ENCODE peak calls at places on chromosome 7, in nine cellular contexts. One of them, this sample, is unnamed.

GRCh38 chr7:157523371-157523765 is 186.6 kb downstream of the DNAJB6 start:
- DNase-seq in CD4-positive, alpha-beta memory T cell: no peak
- DNase-seq in ureter: peak; percentile 18
- DNase-seq in B cell: no peak
- DNase-seq in D341Med: no peak
- DNase-seq in WTC11: no peak
- DNase-seq in lung: no peak
- DNase-seq in neural crest cell: no peak
- DNase-seq in stimulated activated CD8-positive, alpha-beta memory T cell treated with anti-CD3 and anti-CD28 coated beads, Interleukin-2, amount 100 ng/mL, for 1 hour: no peak
- DNase-seq in this sample: no peak

GRCh38 chr7:157193274-157193673 is 54.5 kb downstream of the UBE3C start:
- DNase-seq in stimulated activated CD8-positive, alpha-beta memory T cell treated with anti-CD3 and anti-CD28 coated beads, Interleukin-2, amount 100 ng/mL, for 1 hour: no peak
- DNase-seq in lung: no peak
- DNase-seq in ureter: no peak
- DNase-seq in B cell: no peak
- DNase-seq in CD4-positive, alpha-beta memory T cell: no peak
- DNase-seq in neural crest cell: no peak
- DNase-seq in WTC11: no peak
- DNase-seq in D341Med: no peak
- DNase-seq in this sample: peak; percentile 49

GRCh38 chr7:22617166-22617565 is 109.8 kb upstream of the IL6 start:
- DNase-seq in ureter: no peak
- DNase-seq in B cell: no peak
- DNase-seq in lung: no peak
- DNase-seq in neural crest cell: no peak
- DNase-seq in stimulated activated CD8-positive, alpha-beta memory T cell treated with anti-CD3 and anti-CD28 coated beads, Interleukin-2, amount 100 ng/mL, for 1 hour: no peak
- DNase-seq in WTC11: no peak
- DNase-seq in D341Med: no peak
- DNase-seq in CD4-positive, alpha-beta memory T cell: no peak
- DNase-seq in this sample: no peak

GRCh38 chr7:229184-229964 is 37.0 kb downstream of the FAM20C start:
- DNase-seq in B cell: no peak
- DNase-seq in lung: no peak
- DNase-seq in stimulated activated CD8-positive, alpha-beta memory T cell treated with anti-CD3 and anti-CD28 coated beads, Interleukin-2, amount 100 ng/mL, for 1 hour: no peak
- DNase-seq in D341Med: no peak
- DNase-seq in ureter: peak; percentile 84
- DNase-seq in CD4-positive, alpha-beta memory T cell: no peak
- DNase-seq in neural crest cell: no peak
- DNase-seq in WTC11: no peak
- DNase-seq in this sample: peak; percentile 72

GRCh38 chr7:39825391-39825790 is 124.7 kb upstream of the CDK13 start:
- DNase-seq in lung: no peak
- DNase-seq in WTC11: no peak
- DNase-seq in D341Med: no peak
- DNase-seq in ureter: no peak
- DNase-seq in stimulated activated CD8-positive, alpha-beta memory T cell treated with anti-CD3 and anti-CD28 coated beads, Interleukin-2, amount 100 ng/mL, for 1 hour: no peak
- DNase-seq in CD4-positive, alpha-beta memory T cell: no peak
- DNase-seq in neural crest cell: no peak
- DNase-seq in B cell: no peak
- DNase-seq in this sample: no peak

GRCh38 chr7:95718556-95719410 is 53.6 kb upstream of the DYNC1I1 start:
- DNase-seq in D341Med: no peak
- DNase-seq in WTC11: no peak
- DNase-seq in stimulated activated CD8-positive, alpha-beta memory T cell treated with anti-CD3 and anti-CD28 coated beads, Interleukin-2, amount 100 ng/mL, for 1 hour: no peak
- DNase-seq in neural crest cell: no peak
- DNase-seq in ureter: no peak
- DNase-seq in B cell: no peak
- DNase-seq in lung: no peak
- DNase-seq in CD4-positive, alpha-beta memory T cell: no peak
- DNase-seq in this sample: no peak

GRCh38 chr7:32519763-32520162 is 24.5 kb downstream of the AVL9 start:
- DNase-seq in stimulated activated CD8-positive, alpha-beta memory T cell treated with anti-CD3 and anti-CD28 coated beads, Interleukin-2, amount 100 ng/mL, for 1 hour: no peak
- DNase-seq in neural crest cell: no peak
- DNase-seq in B cell: no peak
- DNase-seq in D341Med: no peak
- DNase-seq in CD4-positive, alpha-beta memory T cell: no peak
- DNase-seq in lung: no peak
- DNase-seq in WTC11: no peak
- DNase-seq in ureter: no peak
- DNase-seq in this sample: no peak

GRCh38 chr7:134892002-134892693 is 94.2 kb upstream of the AGBL3 start:
- DNase-seq in stimulated activated CD8-positive, alpha-beta memory T cell treated with anti-CD3 and anti-CD28 coated beads, Interleukin-2, amount 100 ng/mL, for 1 hour: no peak
- DNase-seq in WTC11: no peak
- DNase-seq in neural crest cell: no peak
- DNase-seq in CD4-positive, alpha-beta memory T cell: no peak
- DNase-seq in ureter: no peak
- DNase-seq in D341Med: no peak
- DNase-seq in lung: no peak
- DNase-seq in B cell: no peak
- DNase-seq in this sample: no peak

GRCh38 chr7:117731455-117731854 is 141.8 kb downstream of the CTTNBP2 start:
- DNase-seq in ureter: no peak
- DNase-seq in CD4-positive, alpha-beta memory T cell: no peak
- DNase-seq in stimulated activated CD8-positive, alpha-beta memory T cell treated with anti-CD3 and anti-CD28 coated beads, Interleukin-2, amount 100 ng/mL, for 1 hour: no peak
- DNase-seq in neural crest cell: no peak
- DNase-seq in D341Med: no peak
- DNase-seq in lung: no peak
- DNase-seq in WTC11: no peak
- DNase-seq in B cell: no peak
- DNase-seq in this sample: no peak

GRCh38 chr7:37160656-37161055 is 288.0 kb downstream of the ELMO1 start:
- DNase-seq in lung: no peak
- DNase-seq in B cell: no peak
- DNase-seq in CD4-positive, alpha-beta memory T cell: no peak
- DNase-seq in D341Med: no peak
- DNase-seq in WTC11: no peak
- DNase-seq in stimulated activated CD8-positive, alpha-beta memory T cell treated with anti-CD3 and anti-CD28 coated beads, Interleukin-2, amount 100 ng/mL, for 1 hour: no peak
- DNase-seq in neural crest cell: no peak
- DNase-seq in ureter: no peak
- DNase-seq in this sample: no peak

GRCh38 chr7:91034459-91035368 is 229.5 kb upstream of the FZD1 start:
- DNase-seq in lung: no peak
- DNase-seq in WTC11: peak; percentile 61
- DNase-seq in D341Med: peak; percentile 65
- DNase-seq in ureter: peak; percentile 48
- DNase-seq in stimulated activated CD8-positive, alpha-beta memory T cell treated with anti-CD3 and anti-CD28 coated beads, Interleukin-2, amount 100 ng/mL, for 1 hour: no peak
- DNase-seq in B cell: peak; percentile 44
- DNase-seq in CD4-positive, alpha-beta memory T cell: no peak
- DNase-seq in neural crest cell: peak; percentile 53
- DNase-seq in this sample: peak; percentile 59

GRCh38 chr7:132646064-132646463 is 69.8 kb upstream of the PLXNA4 start:
- DNase-seq in CD4-positive, alpha-beta memory T cell: no peak
- DNase-seq in D341Med: no peak
- DNase-seq in WTC11: no peak
- DNase-seq in ureter: no peak
- DNase-seq in B cell: no peak
- DNase-seq in stimulated activated CD8-positive, alpha-beta memory T cell treated with anti-CD3 and anti-CD28 coated beads, Interleukin-2, amount 100 ng/mL, for 1 hour: no peak
- DNase-seq in neural crest cell: no peak
- DNase-seq in lung: no peak
- DNase-seq in this sample: no peak

GRCh38 chr7:23012797-23013714 is 874 bp downstream of the HYCC1 start:
- DNase-seq in B cell: no peak
- DNase-seq in ureter: peak; percentile 47
- DNase-seq in stimulated activated CD8-positive, alpha-beta memory T cell treated with anti-CD3 and anti-CD28 coated beads, Interleukin-2, amount 100 ng/mL, for 1 hour: no peak
- DNase-seq in neural crest cell: peak; percentile 57
- DNase-seq in CD4-positive, alpha-beta memory T cell: peak; percentile 19
- DNase-seq in D341Med: peak; percentile 59
- DNase-seq in WTC11: peak; percentile 40
- DNase-seq in lung: no peak
- DNase-seq in this sample: no peak

GRCh38 chr7:45927724-45928123 is 6.7 kb upstream of the IGFBP3 start:
- DNase-seq in B cell: no peak
- DNase-seq in neural crest cell: no peak
- DNase-seq in stimulated activated CD8-positive, alpha-beta memory T cell treated with anti-CD3 and anti-CD28 coated beads, Interleukin-2, amount 100 ng/mL, for 1 hour: no peak
- DNase-seq in CD4-positive, alpha-beta memory T cell: no peak
- DNase-seq in lung: no peak
- DNase-seq in ureter: no peak
- DNase-seq in D341Med: no peak
- DNase-seq in WTC11: no peak
- DNase-seq in this sample: no peak

GRCh38 chr7:6700793-6701192 is 6.0 kb downstream of the ZNF12 start:
- DNase-seq in B cell: no peak
- DNase-seq in WTC11: no peak
- DNase-seq in stimulated activated CD8-positive, alpha-beta memory T cell treated with anti-CD3 and anti-CD28 coated beads, Interleukin-2, amount 100 ng/mL, for 1 hour: no peak
- DNase-seq in neural crest cell: no peak
- DNase-seq in lung: no peak
- DNase-seq in CD4-positive, alpha-beta memory T cell: no peak
- DNase-seq in D341Med: no peak
- DNase-seq in ureter: no peak
- DNase-seq in this sample: no peak

GRCh38 chr7:130149575-130150139 is 55.5 kb downstream of the TMEM209 start:
- DNase-seq in B cell: peak; percentile 72
- DNase-seq in CD4-positive, alpha-beta memory T cell: no peak
- DNase-seq in ureter: no peak
- DNase-seq in WTC11: no peak
- DNase-seq in D341Med: no peak
- DNase-seq in lung: peak; percentile 50
- DNase-seq in neural crest cell: no peak
- DNase-seq in stimulated activated CD8-positive, alpha-beta memory T cell treated with anti-CD3 and anti-CD28 coated beads, Interleukin-2, amount 100 ng/mL, for 1 hour: no peak
- DNase-seq in this sample: no peak

GRCh38 chr7:90244909-90245841 is at the start of gene CFAP69:
- DNase-seq in stimulated activated CD8-positive, alpha-beta memory T cell treated with anti-CD3 and anti-CD28 coated beads, Interleukin-2, amount 100 ng/mL, for 1 hour: peak; percentile 71
- DNase-seq in B cell: peak; percentile 86
- DNase-seq in ureter: peak; percentile 93
- DNase-seq in lung: peak; percentile 93
- DNase-seq in CD4-positive, alpha-beta memory T cell: peak; percentile 84
- DNase-seq in neural crest cell: peak; percentile 92
- DNase-seq in D341Med: peak; percentile 93
- DNase-seq in WTC11: peak; percentile 98
- DNase-seq in this sample: peak; percentile 92

GRCh38 chr7:94298943-94299342 is 95.8 kb upstream of the COL1A2 start:
- DNase-seq in B cell: no peak
- DNase-seq in stimulated activated CD8-positive, alpha-beta memory T cell treated with anti-CD3 and anti-CD28 coated beads, Interleukin-2, amount 100 ng/mL, for 1 hour: no peak
- DNase-seq in CD4-positive, alpha-beta memory T cell: no peak
- DNase-seq in WTC11: no peak
- DNase-seq in ureter: no peak
- DNase-seq in neural crest cell: no peak
- DNase-seq in lung: no peak
- DNase-seq in D341Med: no peak
- DNase-seq in this sample: no peak